ENCODE peak calls at places on chromosomes 7 and 10, in seven cellular contexts. K, Z, T, C, R, S and D are unnamed samples.

GRCh38 chr7:131026297-131027003 is 292.4 kb upstream of the KLF14 start:
- DNase-seq in K (no peak), Z (no peak), T (no peak), C (no peak), R (no peak), S (no peak), D (no peak)

GRCh38 chr7:138267934-138268333 is 191.7 kb downstream of the AKR1D1 start:
- DNase-seq in K (no peak), Z (no peak), T (no peak), C (no peak), R (no peak), S (no peak), D (no peak)

GRCh38 chr7:157523371-157523765 is 186.6 kb downstream of the DNAJB6 start:
- DNase-seq in K (no peak), Z (peak; percentile 54), T (no peak), C (peak; percentile 17), R (peak; percentile 21), S (no peak), D (no peak)

GRCh38 chr7:155506854-155507337 is 39.5 kb downstream of the CNPY1 start:
- DNase-seq in K (no peak), Z (no peak), T (no peak), C (no peak), R (no peak), S (no peak), D (no peak)

GRCh38 chr7:50101873-50102272 is 8.8 kb upstream of the ZPBP start:
- DNase-seq in K (no peak), Z (no peak), T (no peak), C (no peak), R (no peak), S (no peak), D (no peak)

GRCh38 chr7:3095046-3095445 is 51.4 kb upstream of the CARD11 start:
- DNase-seq in K (peak; percentile 5), Z (no peak), T (no peak), C (no peak), R (no peak), S (peak; percentile 74), D (peak; percentile 42)

GRCh38 chr7:124992881-124993562 is 63.4 kb upstream of the POT1 start:
- DNase-seq in K (no peak), Z (no peak), T (peak; percentile 28), C (no peak), R (no peak), S (no peak), D (no peak)

GRCh38 chr10:26486304-26486703 is 48.2 kb downstream of the APBB1IP start:
- DNase-seq in K (peak; percentile 19), Z (no peak), T (no peak), C (no peak), R (peak; percentile 67), S (no peak), D (no peak)

GRCh38 chr10:122786269-122786668 is 59.4 kb downstream of the CUZD1 start:
- DNase-seq in K (no peak), Z (no peak), T (no peak), C (no peak), R (no peak), S (no peak), D (no peak)

GRCh38 chr7:150903627-150904026 is 51.3 kb downstream of the AOC1 start:
- DNase-seq in K (peak; percentile 77), Z (peak; percentile 75), T (peak; percentile 81), C (no peak), R (no peak), S (no peak), D (peak; percentile 86)

GRCh38 chr10:33189373-33189772 is 145.1 kb downstream of the NRP1 start:
- DNase-seq in K (no peak), Z (no peak), T (no peak), C (no peak), R (no peak), S (no peak), D (no peak)

GRCh38 chr7:37284285-37284684 is 164.4 kb downstream of the ELMO1 start:
- DNase-seq in K (no peak), Z (no peak), T (no peak), C (no peak), R (no peak), S (no peak), D (no peak)

GRCh38 chr10:17348111-17349008 is 106.0 kb downstream of the ST8SIA6 start:
- DNase-seq in K (peak; percentile 73), Z (no peak), T (peak; percentile 67), C (peak; percentile 56), R (peak; percentile 82), S (no peak), D (peak; percentile 66)

GRCh38 chr10:75076387-75076786 is 35.1 kb upstream of the SAMD8 start:
- DNase-seq in K (no peak), Z (no peak), T (no peak), C (no peak), R (no peak), S (no peak), D (no peak)

GRCh38 chr7:43577485-43577951 is 5.4 kb upstream of the STK17A start:
- DNase-seq in K (no peak), Z (no peak), T (no peak), C (no peak), R (no peak), S (no peak), D (no peak)

GRCh38 chr7:23712368-23713284 is 2.6 kb downstream of the STK31 start:
- DNase-seq in K (no peak), Z (no peak), T (no peak), C (no peak), R (no peak), S (no peak), D (no peak)

GRCh38 chr10:104306897-104307296 is 31.4 kb downstream of the ITPRIP start:
- DNase-seq in K (no peak), Z (peak; percentile 40), T (no peak), C (no peak), R (no peak), S (no peak), D (no peak)

GRCh38 chr7:128217030-128217805 is 23.9 kb upstream of the LEP start:
- DNase-seq in K (no peak), Z (peak; percentile 78), T (no peak), C (no peak), R (no peak), S (no peak), D (peak; percentile 93)

GRCh38 chr7:87218941-87219544 is 489 bp downstream of the TMEM243 start:
- DNase-seq in K (peak; percentile 57), Z (peak; percentile 94), T (peak; percentile 50), C (no peak), R (peak; percentile 82), S (no peak), D (peak; percentile 90)

GRCh38 chr10:110793128-110793812 is 78.5 kb upstream of the PDCD4 start:
- DNase-seq in K (no peak), Z (no peak), T (no peak), C (no peak), R (no peak), S (no peak), D (no peak)

GRCh38 chr10:98262571-98262970 is 5.4 kb downstream of the LOXL4 start:
- DNase-seq in K (peak; percentile 60), Z (peak; percentile 78), T (peak; percentile 53), C (no peak), R (peak; percentile 59), S (peak; percentile 47), D (peak; percentile 82)

GRCh38 chr7:81299711-81300110 is 380.9 kb upstream of the SEMA3C start:
- DNase-seq in K (no peak), Z (no peak), T (no peak), C (no peak), R (no peak), S (no peak), D (no peak)

GRCh38 chr7:157557263-157557662 is 220.5 kb downstream of the DNAJB6 start:
- DNase-seq in K (no peak), Z (peak; percentile 7), T (no peak), C (peak; percentile 2), R (no peak), S (no peak), D (no peak)

GRCh38 chr7:101165958-101166602 is 711 bp upstream of the VGF start:
- DNase-seq in K (no peak), Z (no peak), T (no peak), C (no peak), R (no peak), S (no peak), D (no peak)
- H3K4me3 ChIP-seq in K (peak overlapping the region; percentile 28), Z (no peak overlapping the region), T (no peak overlapping the region), C (no peak overlapping the region), R (peak overlapping the region; percentile 21), S (no peak overlapping the region), D (no peak overlapping the region)

DNA sequence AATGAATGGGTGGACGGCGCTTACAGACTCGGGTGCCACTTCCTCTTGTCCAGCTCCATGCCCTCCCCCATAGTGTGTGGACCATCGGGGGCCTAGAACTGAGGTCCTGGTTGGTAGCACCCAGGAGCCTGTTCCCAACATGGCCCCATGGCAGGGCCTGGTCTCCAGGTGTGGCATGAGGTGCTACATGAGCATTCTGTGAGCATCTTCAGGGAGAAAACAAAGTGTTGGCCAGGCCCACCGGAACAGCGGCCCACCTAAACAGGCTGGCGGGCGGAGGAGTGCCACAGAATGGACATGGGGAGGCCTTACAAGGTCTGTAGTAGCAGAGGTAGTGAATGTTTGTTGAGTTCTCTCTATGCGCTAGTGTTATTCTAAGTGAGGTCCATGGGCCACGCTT is 76.9 kb downstream of the PARP12 start:
- DNase-seq in K (no peak), Z (peak; percentile 35), T (no peak), C (no peak), R (no peak), S (no peak), D (no peak)
- H3K36me3 ChIP-seq in K (no peaks in the 10 kb centered on the region), Z (no peaks in the 10 kb centered on the region), T (no peaks in the 10 kb centered on the region), C (no peaks in the 10 kb centered on the region), R (no peaks in the 10 kb centered on the region), S (no peaks in the 10 kb centered on the region), D (peaks cover 21% of the 10 kb centered on the region)

DNA sequence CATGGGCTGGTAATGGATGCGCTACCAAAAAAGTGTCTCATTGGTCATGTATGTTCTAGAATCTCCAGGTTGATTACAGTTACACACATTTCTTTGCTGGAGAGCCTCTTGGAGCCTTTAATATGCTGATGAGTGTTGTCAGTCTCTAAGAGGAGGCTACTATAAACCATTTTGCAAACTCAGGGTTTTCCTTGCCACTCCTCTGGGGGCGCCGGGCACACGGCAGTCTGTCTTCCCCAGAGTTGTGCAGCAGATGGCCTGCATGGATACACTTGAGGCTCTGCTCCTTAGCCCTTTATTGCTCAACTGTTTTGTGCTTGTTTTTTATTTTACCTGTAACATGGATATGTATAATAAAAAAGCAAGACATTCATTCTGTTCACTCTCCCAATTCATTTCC is 196.5 kb downstream of the ACTR3B start:
- DNase-seq in K (no peak), Z (no peak), T (no peak), C (no peak), R (no peak), S (no peak), D (no peak)
- TF ChIP-seq CTCF in K (no peak), Z (no peak), T (no peak), C (no peak), R (no peak), S (no peak), D (no peak)

GRCh38 chr10:28983799-28984198 is 305.1 kb upstream of the LYZL1 start:
- DNase-seq in K (no peak), Z (no peak), T (no peak), C (no peak), R (no peak), S (no peak), D (no peak)

GRCh38 chr10:28984431-28984830 is 304.4 kb upstream of the LYZL1 start:
- DNase-seq in K (peak; percentile 86), Z (peak; percentile 93), T (peak; percentile 95), C (peak; percentile 89), R (peak; percentile 98), S (no peak), D (peak; percentile 89)

GRCh38 chr10:28980264-28980663 is 302.9 kb downstream of the BAMBI start:
- DNase-seq in K (no peak), Z (no peak), T (no peak), C (no peak), R (no peak), S (no peak), D (no peak)

GRCh38 chr10:28982950-28983349 is 305.6 kb downstream of the BAMBI start:
- DNase-seq in K (no peak), Z (no peak), T (no peak), C (no peak), R (no peak), S (no peak), D (no peak)

GRCh38 chr10:28981007-28981406 is 303.7 kb downstream of the BAMBI start:
- DNase-seq in K (no peak), Z (no peak), T (no peak), C (no peak), R (no peak), S (no peak), D (no peak)
- H3K4me3 ChIP-seq in K (no peak overlapping the region), Z (no peak overlapping the region), T (no peak overlapping the region), C (no peak overlapping the region), R (no peak overlapping the region), S (no peak overlapping the region), D (no peak overlapping the region)